ENCODE peak calls at places on chromosomes 5 and 9, in six cellular contexts. H is H1, P is H9, R is IMR-90, B is mesenchymal stem cell, K is trophoblast cell. W is an unnamed sample.

GRCh38 chr5:157686841-157687554 is 15.7 kb downstream of the C5orf52 start:
- DNase-seq in H (no peak), K (no peak), P (no peak), R (no peak), B (no peak), W (no peak)

GRCh38 chr9:77518688-77519087 is 129.4 kb downstream of the GNA14 start:
- DNase-seq in R (no peak), H (no peak), P (no peak), K (no peak), B (no peak), W (no peak)

GRCh38 chr9:108489567-108489966 is 366.2 kb downstream of the ACTL7B start:
- DNase-seq in R (no peak), B (no peak), K (no peak), H (no peak), P (no peak), W (no peak)

GRCh38 chr5:14364576-14365472 is 216.8 kb upstream of the OTULINL start:
- DNase-seq in R (no peak), B (no peak), P (peak), K (peak), H (peak), W (no peak)

GRCh38 chr5:154090656-154091055 is 51.9 kb downstream of the MFAP3 start:
- DNase-seq in R (no peak), B (no peak), K (no peak), H (no peak), P (no peak), W (no peak)

GRCh38 chr5:54902817-54903473 is 82.4 kb downstream of the ESM1 start:
- DNase-seq in P (no peak), B (peak), H (no peak), R (peak), K (no peak), W (no peak)

GRCh38 chr9:84140535-84141101 is 160.0 kb downstream of the RMI1 start:
- DNase-seq in P (peak), R (peak), H (no peak), K (peak), B (peak), W (peak)

GRCh38 chr5:60226128-60226527 is 332.6 kb upstream of the PDE4D start:
- DNase-seq in K (no peak), B (no peak), R (no peak), H (no peak), P (no peak), W (no peak)

GRCh38 chr9:95505676-95506437 is 10.9 kb downstream of the PTCH1 start:
- DNase-seq in H (no peak), K (peak), R (peak), P (peak), B (peak), W (peak)

GRCh38 chr5:161412792-161413191 is 133.7 kb downstream of the GABRB2 start:
- DNase-seq in H (no peak), B (no peak), K (no peak), P (no peak), R (no peak), W (no peak)

GRCh38 chr9:96109718-96110351 is 192.1 kb downstream of the HSD17B3 start:
- DNase-seq in P (no peak), B (peak), H (no peak), K (no peak), R (peak), W (no peak)

GRCh38 chr5:167730121-167730520 is 561.3 kb upstream of the WWC1 start:
- DNase-seq in P (no peak), K (peak), B (peak), R (peak), H (no peak), W (no peak)

GRCh38 chr5:114988096-114988495 is 181.6 kb downstream of the TRIM36 start:
- DNase-seq in K (no peak), P (no peak), R (no peak), B (no peak), H (no peak), W (no peak)

GRCh38 chr9:22052376-22052945 is 43.4 kb upstream of the CDKN2B start:
- DNase-seq in R (peak), K (no peak), B (peak), P (no peak), H (no peak), W (no peak)

GRCh38 chr5:66976108-66976507 is 220.5 kb downstream of the CD180 start:
- DNase-seq in B (no peak), K (no peak), H (no peak), R (no peak), P (no peak), W (no peak)

GRCh38 chr5:324736-325612 is 3.5 kb downstream of the AHRR start:
- DNase-seq in R (no peak), K (no peak), H (no peak), P (no peak), B (no peak), W (no peak)

GRCh38 chr5:61625682-61626620 is 293.9 kb downstream of the ZSWIM6 start:
- DNase-seq in B (peak), P (peak), H (peak), K (peak), R (peak), W (peak)

GRCh38 chr5:133337795-133338445 is 274.4 kb downstream of the FSTL4 start:
- DNase-seq in P (no peak), B (no peak), K (no peak), R (no peak), H (no peak), W (no peak)

GRCh38 chr9:112784020-112784788 is 33.6 kb downstream of the SNX30 start:
- DNase-seq in K (no peak), B (peak), R (peak), P (peak), H (no peak), W (peak)

GRCh38 chr5:132019857-132020555 is 8.5 kb upstream of the ACSL6 start:
- DNase-seq in K (peak), R (no peak), P (no peak), B (no peak), H (no peak), W (no peak)

GRCh38 chr9:24132244-24132643 is 306.2 kb upstream of the ELAVL2 start:
- DNase-seq in P (no peak), B (no peak), H (no peak), R (no peak), K (no peak), W (no peak)

GRCh38 chr5:176183321-176184074 is 54.7 kb upstream of the SIMC1 start:
- DNase-seq in K (no peak), R (no peak), P (no peak), H (no peak), B (no peak), W (no peak)

GRCh38 chr5:116395708-116396203 is 178.9 kb downstream of the SEMA6A start:
- DNase-seq in P (no peak), H (no peak), K (peak), R (no peak), B (no peak), W (no peak)

GRCh38 chr5:68251386-68251785 is 35.8 kb downstream of the PIK3R1 start:
- DNase-seq in H (no peak), B (peak), K (no peak), R (peak), P (no peak), W (no peak)

GRCh38 chr9:133537257-133537656 is 2.8 kb downstream of the ADAMTSL2 start:
- DNase-seq in H (no peak), K (no peak), R (no peak), B (no peak), P (no peak), W (no peak)

GRCh38 chr5:34709861-34710673 is 53.9 kb downstream of the RAI14 start:
- DNase-seq in B (peak), R (peak), P (no peak), H (no peak), K (peak), W (no peak)

GRCh38 chr9:88497224-88497623 is 37.8 kb upstream of the NXNL2 start:
- DNase-seq in P (no peak), H (no peak), B (no peak), R (no peak), K (no peak), W (no peak)

GRCh38 chr9:37925786-37926736 is 22.1 kb upstream of the SLC25A51 start:
- DNase-seq in B (peak), H (no peak), R (no peak), P (no peak), K (no peak), W (no peak)

GRCh38 chr9:76650692-76651091 is 113.5 kb upstream of the PCA3 start:
- DNase-seq in K (no peak), B (no peak), H (no peak), P (peak), R (no peak), W (no peak)

GRCh38 chr5:166551384-166551783 is 1740.1 kb upstream of the WWC1 start:
- DNase-seq in P (no peak), K (no peak), B (no peak), R (no peak), H (no peak), W (no peak)

GRCh38 chr9:132169672-132170392 is 8.0 kb downstream of the NTNG2 start:
- DNase-seq in K (peak), H (no peak), P (peak), B (peak), R (peak), W (peak)

GRCh38 chr9:4573634-4574391 is 83.5 kb downstream of the SLC1A1 start:
- DNase-seq in R (no peak), B (no peak), P (no peak), H (no peak), K (no peak), W (no peak)

GRCh38 chr5:131947445-131947844 is 2.0 kb upstream of the MEIKIN start:
- DNase-seq in R (no peak), K (no peak), H (no peak), B (no peak), P (no peak), W (no peak)

GRCh38 chr5:175523292-175523691 is 44.9 kb downstream of the SFXN1 start:
- DNase-seq in R (no peak), P (no peak), K (no peak), H (no peak), B (no peak), W (no peak)

GRCh38 chr5:107671742-107672211 is 1.0 kb upstream of the EFNA5 start:
- DNase-seq in P (peak), B (peak), R (peak), K (peak), H (no peak), W (peak)

GRCh38 chr5:59275537-59276276 is 617.8 kb downstream of the PDE4D start:
- DNase-seq in H (peak), B (peak), P (peak), K (peak), R (peak), W (peak)

GRCh38 chr5:169116961-169117461 is 183.9 kb downstream of the SLIT3 start:
- DNase-seq in K (no peak), B (no peak), H (peak), P (peak), R (no peak), W (no peak)

DNA sequence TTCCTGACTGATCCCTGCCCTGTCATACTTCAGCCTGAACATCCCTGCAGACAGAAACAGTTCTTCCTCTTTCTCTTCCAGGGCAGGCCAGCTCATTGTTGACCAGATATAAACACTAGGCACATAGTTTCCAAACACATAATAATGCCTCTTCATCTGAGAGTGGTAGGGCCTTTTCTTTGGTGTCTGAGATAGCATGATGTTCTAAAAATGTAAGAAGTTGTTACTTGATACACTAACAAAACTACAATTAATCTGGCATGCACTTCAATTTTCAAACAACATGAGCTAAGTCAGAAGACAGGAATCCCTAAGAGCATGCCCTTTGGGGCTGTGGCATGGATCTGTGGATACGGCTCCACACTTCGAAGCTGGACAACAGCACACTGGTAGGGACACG is 246.6 kb downstream of the SPOCK1 start:
- DNase-seq in K (no peak), B (peak), P (no peak), R (peak), H (no peak), W (no peak)
- H4K91ac ChIP-seq in K (no peak), B (no peak), P (no peak), R (no peak), H (no peak), W (no peak)

DNA sequence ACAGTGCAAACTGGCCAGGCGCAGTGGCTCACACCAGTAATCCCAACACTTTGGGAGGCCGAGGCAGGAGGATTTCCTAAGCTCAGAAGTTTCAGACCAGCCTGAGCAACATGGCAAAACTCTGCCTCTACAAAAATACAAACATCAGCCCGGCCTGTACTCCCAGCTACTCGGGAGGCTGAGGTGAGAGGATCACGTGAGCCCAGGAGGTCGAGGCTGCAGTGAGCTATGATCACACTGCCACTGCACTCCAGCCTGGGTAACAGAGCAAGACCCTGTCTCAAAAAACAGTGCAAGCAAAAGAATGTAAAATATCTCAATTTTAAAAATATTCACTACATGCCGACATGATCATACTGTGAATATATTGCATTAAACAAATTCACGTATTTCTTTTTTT is 50.7 kb upstream of the FUBP3 start:
- DNase-seq in K (no peak), B (no peak), R (no peak), P (no peak), H (no peak), W (no peak)
- H4K91ac ChIP-seq in K (no peak), B (no peak), R (no peak), P (no peak), H (no peak), W (no peak)

GRCh38 chr5:108797986-108798385 is 50.3 kb downstream of the FER start:
- DNase-seq in R (no peak), B (peak), H (no peak), K (no peak), P (no peak), W (no peak)
- H4K91ac ChIP-seq in R (no peak), B (no peak), H (no peak), K (no peak), P (no peak), W (no peak)

DNA sequence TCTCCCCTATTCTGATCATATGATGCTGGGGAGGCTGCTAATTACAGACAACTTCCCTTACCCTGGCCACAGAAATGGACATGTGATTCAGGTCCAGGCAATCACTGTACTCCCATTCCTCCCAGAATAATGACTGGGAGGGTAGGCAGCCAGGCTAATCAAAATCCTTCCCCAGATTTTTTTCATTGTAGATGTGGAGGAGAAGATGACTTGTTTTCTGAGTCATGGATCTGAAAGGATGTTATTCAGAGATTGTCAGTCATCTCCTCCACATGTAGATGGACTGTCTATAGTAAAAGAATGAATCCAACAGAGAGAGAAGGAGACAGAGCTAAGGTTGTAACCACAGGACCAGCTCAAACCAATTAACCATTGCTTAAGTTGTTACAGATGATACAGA is 123.9 kb upstream of the PUM3 start:
- DNase-seq in P (no peak), R (no peak), B (no peak), H (no peak), K (no peak), W (no peak)
- H4K91ac ChIP-seq in P (no peak), R (no peak), B (no peak), H (no peak), K (no peak), W (no peak)

W was measured in neuronal stem cell.